ENCODE peak calls at places on chromosomes 2 and 18, in four cellular contexts. F is fibroblast of the aortic adventitia, I is cardiac muscle cell, E is progenitor cell of endocrine pancreas. J is an unnamed sample.

GRCh38 chr18:21853972-21854563 is 113.5 kb downstream of the MIB1 start:
- DNase-seq in F (no peak), I (peak), E (no peak), J (no peak)

GRCh38 chr2:181393472-181393871 is 63.7 kb upstream of the ITGA4 start:
- DNase-seq in F (peak), I (peak), E (no peak), J (no peak)

GRCh38 chr2:135831180-135831812 is 5.7 kb downstream of the LCT start:
- DNase-seq in F (no peak), I (no peak), E (no peak), J (no peak)

GRCh38 chr2:133477614-133477990 is 90.7 kb downstream of the NCKAP5 start:
- DNase-seq in F (peak), I (no peak), E (no peak), J (no peak)

GRCh38 chr18:39806519-39806918 is 2148.5 kb upstream of the PIK3C3 start:
- DNase-seq in F (peak), I (peak), E (no peak), J (no peak)

GRCh38 chr2:191905336-191905735 is 58.4 kb upstream of the CAVIN2 start:
- DNase-seq in F (no peak), I (no peak), E (no peak), J (no peak)

GRCh38 chr2:118121101-118121500 is 32.8 kb downstream of the INSIG2 start:
- DNase-seq in F (no peak), I (peak), E (no peak), J (no peak)

GRCh38 chr2:104851236-104852160 is 2.4 kb upstream of the POU3F3 start:
- DNase-seq in F (no peak), I (no peak), E (no peak), J (no peak)

DNA sequence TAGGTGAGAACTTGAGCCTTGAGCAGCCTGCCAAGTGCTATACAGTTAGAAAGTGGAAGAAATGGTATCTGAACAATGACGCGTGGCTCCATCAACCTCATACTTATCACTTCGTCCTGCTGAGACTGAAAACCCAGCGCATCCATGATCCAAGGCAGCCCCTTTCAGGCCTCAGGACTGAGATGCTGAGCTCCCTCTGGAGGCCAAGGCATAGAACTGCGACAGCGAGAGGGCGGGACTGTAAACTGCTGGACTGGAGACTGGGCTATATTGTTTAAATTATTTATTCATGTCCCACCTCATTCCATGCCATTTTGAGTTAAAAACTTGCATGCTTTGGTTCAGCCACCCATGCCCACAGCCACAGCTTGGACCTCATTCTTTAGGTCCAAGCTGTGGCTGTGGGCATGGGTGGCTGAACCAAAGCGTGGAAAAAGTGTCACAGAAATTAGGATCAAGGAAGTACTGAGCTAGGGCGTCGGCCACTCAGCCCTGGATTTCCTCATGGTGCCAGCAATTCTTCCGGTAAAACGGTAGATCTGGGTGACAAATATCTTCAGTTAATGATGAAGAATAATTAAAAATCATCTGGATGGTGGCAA is 195.5 kb downstream of the L3MBTL4 start:
- DNase-seq in F (peak), I (peak), E (peak), J (no peak)
- TF ChIP-seq CTCF in F (peak), I (peak), E (peak), J (no peak)

DNA sequence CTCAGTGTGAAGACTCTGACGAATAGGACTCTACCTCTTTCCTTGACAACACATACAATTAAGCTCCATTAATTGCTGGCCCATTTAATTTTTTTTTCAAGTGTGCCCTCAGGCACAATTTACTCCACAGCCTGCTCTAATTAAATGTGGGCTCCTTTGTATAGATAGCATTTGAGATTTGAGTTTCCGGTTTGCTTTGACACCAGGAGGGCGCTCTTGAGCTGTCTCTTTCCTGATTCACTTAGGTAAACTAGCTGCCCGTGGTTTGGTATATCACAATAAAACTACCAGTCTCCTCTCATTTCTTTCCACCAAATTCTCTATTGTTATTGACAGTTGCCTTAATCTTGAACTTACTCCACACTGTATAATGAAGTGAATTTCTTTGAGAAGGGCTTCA is 666.0 kb downstream of the DSC3 start:
- DNase-seq in F (no peak), I (no peak), E (no peak), J (no peak)
- TF ChIP-seq CTCF in F (no peak), I (no peak), E (no peak), J (no peak)

GRCh38 chr2:183606718-183607085 is 482.5 kb downstream of the NUP35 start:
- DNase-seq in F (no peak), I (no peak), E (no peak), J (no peak)

GRCh38 chr2:183608747-183609146 is 484.5 kb downstream of the NUP35 start:
- DNase-seq in F (no peak), I (no peak), E (no peak), J (no peak)

GRCh38 chr2:183614797-183615429 is 490.7 kb downstream of the NUP35 start:
- DNase-seq in F (no peak), I (no peak), E (no peak), J (no peak)

GRCh38 chr2:183607995-183608394 is 483.8 kb downstream of the NUP35 start:
- DNase-seq in F (no peak), I (no peak), E (no peak), J (no peak)

DNA sequence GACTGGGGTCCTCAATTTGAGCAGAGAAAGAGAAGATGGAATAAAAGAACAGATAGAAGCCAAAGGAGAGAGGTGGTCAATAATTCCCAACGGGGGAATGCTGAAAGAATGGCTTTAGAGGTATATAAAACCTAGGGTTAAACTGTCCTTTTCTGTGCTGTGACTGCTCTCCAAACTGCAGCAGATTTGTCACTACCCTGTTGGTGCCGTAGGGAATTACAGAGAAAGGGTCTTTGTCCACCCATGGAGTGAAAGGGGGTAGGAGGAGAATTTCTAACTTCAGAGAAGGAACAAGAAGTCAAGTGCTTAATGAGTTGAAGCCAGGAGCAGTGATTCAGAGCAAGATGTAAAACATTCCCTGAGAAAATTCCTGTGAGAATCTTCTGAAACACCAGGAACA is 486.5 kb downstream of the NUP35 start:
- DNase-seq in F (no peak), I (no peak), E (no peak), J (no peak)
- TF ChIP-seq CTCF in F (no peak), I (no peak), E (peak), J (no peak)

GRCh38 chr2:109225170-109225775 is 96.3 kb downstream of the SH3RF3 start:
- DNase-seq in F (no peak), I (no peak), E (no peak), J (no peak)
- TF ChIP-seq CTCF in F (no peak), I (no peak), E (no peak), J (no peak)

GRCh38 chr2:43075054-43075593 is 151.3 kb downstream of the ZFP36L2 start:
- DNase-seq in F (peak), I (peak), E (no peak), J (no peak)
- TF ChIP-seq CTCF in F (peak), I (no peak), E (no peak), J (no peak)